ENCODE peak calls at places on chromosomes 5 and 9, in four cellular contexts. N is SJSA1, E is HCT116, L is left ventricle myocardium inferior. O is an unnamed sample. For H3K27me3, the result is how much of the 10 kb centered on the place peaks cover.

GRCh38 chr9:69090943-69091342 is 55.4 kb downstream of the FXN start:
- DNase-seq in N (no peak), E (no peak), L (no peak), O (no peak)

GRCh38 chr5:79590395-79590999 is 21.7 kb upstream of the TENT2 start:
- DNase-seq in N (no peak), E (no peak), L (no peak), O (no peak)

GRCh38 chr9:77433675-77434445 is 214.3 kb downstream of the GNA14 start:
- DNase-seq in N (peak), E (peak), L (peak), O (peak)

GRCh38 chr5:78634634-78635033 is 13.9 kb downstream of the LHFPL2 start:
- DNase-seq in N (no peak), E (no peak), L (no peak), O (no peak)

GRCh38 chr9:96189995-96190394 is 112.0 kb downstream of the HSD17B3 start:
- DNase-seq in N (no peak), E (no peak), L (no peak), O (no peak)

GRCh38 chr5:79621056-79621455 is 8.8 kb downstream of the TENT2 start:
- DNase-seq in N (no peak), E (no peak), L (no peak), O (no peak)

GRCh38 chr9:37575921-37576721 is at the start of gene FBXO10:
- DNase-seq in N (peak), E (no peak), L (peak), O (peak)

GRCh38 chr5:179131886-179132585 is 71.9 kb downstream of the ZNF354C start:
- DNase-seq in N (no peak), E (no peak), L (no peak), O (no peak)

GRCh38 chr9:93949694-93950449 is 5.3 kb downstream of the BARX1 start:
- DNase-seq in N (no peak), E (peak), L (no peak), O (no peak)

GRCh38 chr5:173472164-173472563 is 143.9 kb upstream of the STC2 start:
- DNase-seq in N (peak), E (peak), L (peak), O (peak)

GRCh38 chr5:82359286-82359685 is 81.1 kb upstream of the RPS23 start:
- DNase-seq in N (no peak), E (no peak), L (no peak), O (no peak)

GRCh38 chr9:133873006-133873780 is 118.9 kb downstream of the VAV2 start:
- DNase-seq in N (no peak), E (no peak), L (no peak), O (no peak)

GRCh38 chr5:178312900-178313299 is 80.3 kb upstream of the PHYKPL start:
- DNase-seq in N (no peak), E (no peak), L (no peak), O (peak)

GRCh38 chr9:137048655-137049543 is 2.9 kb upstream of the NPDC1 start:
- DNase-seq in N (no peak), E (no peak), L (no peak), O (no peak)

GRCh38 chr9:35729101-35729500 is 2.9 kb downstream of the TLN1 start:
- DNase-seq in N (no peak), E (no peak), L (no peak), O (no peak)

GRCh38 chr9:134403682-134404301 is 77.5 kb downstream of the RXRA start:
- DNase-seq in N (peak), E (no peak), L (peak), O (peak)

GRCh38 chr5:97600486-97600885 is 417.4 kb upstream of the RIOK2 start:
- DNase-seq in N (no peak), E (no peak), L (no peak), O (no peak)

GRCh38 chr9:92837191-92837590 is 40.6 kb downstream of the ZNF484 start:
- DNase-seq in N (no peak), E (no peak), L (no peak), O (no peak)

GRCh38 chr9:22446950-22447606 is 454 bp downstream of the DMRTA1 start:
- DNase-seq in N (peak), E (no peak), L (peak), O (peak)

GRCh38 chr5:140011297-140011802 is 31.7 kb downstream of the NRG2 start:
- DNase-seq in N (no peak), E (no peak), L (peak), O (peak)

GRCh38 chr5:168694289-168694688 is 115.1 kb upstream of the PANK3 start:
- DNase-seq in N (no peak), E (no peak), L (no peak), O (no peak)

GRCh38 chr9:130982636-130983282 is 26.2 kb upstream of the LAMC3 start:
- DNase-seq in N (no peak), E (no peak), L (no peak), O (no peak)

GRCh38 chr9:130985029-130985428 is 23.9 kb upstream of the LAMC3 start:
- DNase-seq in N (no peak), E (no peak), L (no peak), O (no peak)

GRCh38 chr9:130983283-130983670 is 25.7 kb upstream of the LAMC3 start:
- DNase-seq in N (peak), E (no peak), L (no peak), O (no peak)

GRCh38 chr9:130985606-130986162 is 23.3 kb upstream of the LAMC3 start:
- DNase-seq in N (no peak), E (no peak), L (no peak), O (no peak)

DNA sequence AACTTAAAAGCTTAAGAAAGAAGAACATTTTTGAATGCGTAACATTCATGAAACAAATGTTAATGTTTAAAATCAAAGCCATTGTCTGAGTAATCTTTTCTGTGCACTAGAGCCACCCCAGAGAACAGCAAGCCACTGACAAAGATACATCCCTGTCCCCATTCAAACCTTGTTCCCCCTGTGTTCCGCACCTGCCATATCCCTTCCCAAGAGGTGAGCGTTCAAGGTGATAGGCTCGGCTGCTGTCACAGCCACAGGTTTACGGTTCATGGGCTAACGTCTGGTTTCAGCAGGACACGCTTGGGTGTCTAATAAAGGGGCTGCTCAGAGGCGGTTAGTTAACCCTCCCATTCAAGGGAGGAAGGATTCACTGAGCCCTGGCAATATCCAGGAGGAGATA is 24.5 kb upstream of the LAMC3 start:
- DNase-seq in N (no peak), E (no peak), L (no peak), O (no peak)
- H3K4me3 ChIP-seq in N (no peak), E (no peak), L (no peak), O (no peak)

DNA sequence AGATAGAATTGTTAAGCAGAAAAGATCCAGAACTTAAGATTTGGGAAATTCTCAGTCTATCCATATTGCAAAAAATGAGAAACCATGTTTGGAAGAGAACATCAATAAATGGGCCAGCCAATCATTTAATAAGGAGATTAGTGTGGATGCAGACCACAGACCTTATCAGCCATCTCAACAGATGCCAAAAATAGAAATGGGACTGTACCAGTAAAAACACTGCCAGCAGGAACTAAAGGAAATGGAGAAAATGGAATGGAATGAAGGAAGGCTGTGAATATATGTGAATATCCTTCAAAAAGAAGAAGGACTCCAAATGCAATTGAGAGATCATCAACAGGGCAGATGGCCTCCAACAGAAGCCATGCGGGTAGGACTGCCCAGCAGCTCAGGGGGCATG is 52.7 kb upstream of the ZNF618 start:
- DNase-seq in N (no peak), E (no peak), L (no peak), O (no peak)
- H3K27me3 ChIP-seq in N (under half), E (under half), L (under half), O (under half)

GRCh38 chr9:114158482-114159130 is 3.3 kb downstream of the COL27A1 start:
- DNase-seq in N (no peak), E (no peak), L (no peak), O (no peak)
- H3K27ac ChIP-seq in N (no peak), E (no peak), L (no peak), O (no peak)

GRCh38 chr9:4832786-4833579 is 40.2 kb downstream of the RCL1 start:
- DNase-seq in N (peak), E (peak), L (no peak), O (no peak)
- H3K4me3 ChIP-seq in N (no peak), E (no peak), L (no peak), O (no peak)

DNA sequence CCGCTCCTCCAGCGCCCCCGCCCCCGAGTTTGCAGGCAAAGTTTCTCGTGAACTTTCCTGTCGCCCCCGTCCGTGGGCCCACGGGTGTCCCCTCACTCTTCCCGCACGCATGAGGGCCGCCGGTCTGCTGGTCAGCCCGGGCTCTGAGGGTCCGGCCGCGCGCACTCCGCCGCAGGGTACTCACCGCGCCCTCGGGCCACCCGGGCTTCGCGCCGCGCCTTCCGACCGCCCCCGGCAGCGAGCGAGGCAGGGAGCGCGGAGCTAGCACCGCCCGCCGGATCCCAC is 211 bp downstream of the CNTFR start:
- DNase-seq in N (no peak), E (no peak), L (no peak), O (no peak)
- H3K27me3 ChIP-seq in N (under half), E (under half), L (half or more), O (half or more)

O was measured in heart right ventricle.